ENCODE peak calls at places on chromosome 9, in five cellular contexts. K, H, Q, E and T are unnamed samples. For H3K4me1 and H3K36me3, the result is how much of the 10 kb centered on the place peaks cover.

GRCh38 chr9:110691002-110691549 is 22.5 kb downstream of the MUSK start:
- DNase-seq in H (no peak), K (peak), Q (peak), E (no peak), T (no peak)

GRCh38 chr9:130128782-130129424 is 43.3 kb upstream of the NCS1 start:
- DNase-seq in K (no peak), H (peak), Q (no peak), E (peak), T (no peak)

GRCh38 chr9:129887210-129888084 is 52.2 kb downstream of the USP20 start:
- DNase-seq in K (no peak), Q (no peak), E (no peak), H (no peak), T (peak)

GRCh38 chr9:126690431-126691051 is 76.8 kb downstream of the LMX1B start:
- DNase-seq in H (peak), Q (peak), E (no peak), K (peak), T (peak)

GRCh38 chr9:79215819-79216218 is 355.9 kb upstream of the TLE4 start:
- DNase-seq in E (no peak), K (no peak), Q (no peak), H (no peak), T (no peak)

GRCh38 chr9:127878652-127879377 is 1.3 kb upstream of the AK1 start:
- DNase-seq in H (no peak), K (no peak), Q (no peak), E (no peak), T (no peak)

GRCh38 chr9:90878562-90878961 is 76.9 kb downstream of the SYK start:
- DNase-seq in E (no peak), H (no peak), Q (no peak), K (no peak), T (no peak)

GRCh38 chr9:104907278-104907951 is 20.5 kb downstream of the ABCA1 start:
- DNase-seq in Q (peak), H (no peak), K (no peak), E (peak), T (peak)

GRCh38 chr9:115013998-115014397 is 83.6 kb upstream of the TNFSF8 start:
- DNase-seq in K (peak), H (peak), Q (peak), E (peak), T (peak)

GRCh38 chr9:115069771-115070170 is 48.2 kb downstream of the TNC start:
- DNase-seq in K (no peak), H (no peak), Q (no peak), E (no peak), T (no peak)

GRCh38 chr9:133976888-133977287 is 15.2 kb downstream of the VAV2 start:
- DNase-seq in Q (no peak), K (no peak), E (no peak), H (peak), T (no peak)
- H3K4me1 ChIP-seq in Q (half or more), K (under half), E (under half), H (under half), T (under half)

GRCh38 chr9:71094708-71095251 is 26.6 kb downstream of the TRPM3 start:
- DNase-seq in E (no peak), H (no peak), K (no peak), Q (no peak), T (no peak)

GRCh38 chr9:71096431-71097108 is 24.9 kb downstream of the TRPM3 start:
- DNase-seq in K (no peak), E (no peak), Q (peak), H (no peak), T (no peak)

GRCh38 chr9:71097696-71098095 is 23.7 kb downstream of the TRPM3 start:
- DNase-seq in H (no peak), K (no peak), E (no peak), Q (no peak), T (no peak)

DNA sequence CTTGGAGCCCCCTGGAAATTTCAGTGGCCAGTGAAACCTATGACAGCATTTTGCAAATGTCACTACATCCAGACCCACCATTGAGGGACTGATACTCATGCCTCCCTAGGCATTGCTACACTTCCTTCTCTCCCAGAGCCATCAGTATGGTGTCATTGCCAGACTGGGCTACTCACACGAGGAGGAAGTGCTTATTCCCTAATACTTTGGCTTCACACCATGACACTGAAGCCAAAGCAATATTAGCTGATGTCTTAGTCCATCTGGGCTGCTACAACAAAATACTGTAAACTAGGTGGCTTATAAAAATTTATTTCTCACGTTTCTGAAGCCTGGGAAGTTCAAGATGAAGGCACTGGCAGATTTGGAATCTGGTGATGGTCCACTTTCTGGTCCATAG is 22.6 kb downstream of the TRPM3 start:
- DNase-seq in H (no peak), Q (no peak), K (no peak), E (no peak), T (no peak)
- H3K36me3 ChIP-seq in H (under half), Q (under half), K (under half), E (under half), T (under half)

GRCh38 chr9:3506164-3506563 is 19.6 kb downstream of the RFX3 start:
- DNase-seq in H (no peak), Q (no peak), E (no peak), K (no peak), T (no peak)
- TF ChIP-seq CTCF in H (no peak), Q (no peak), E (no peak), K (no peak), T (no peak)

GRCh38 chr9:35114921-35115341 is 731 bp downstream of the ATOSB start:
- DNase-seq in K (peak), Q (peak), H (peak), E (peak), T (peak)
- H3K4me1 ChIP-seq in K (under half), Q (half or more), H (half or more), E (under half), T (under half)

GRCh38 chr9:131610231-131610761 is 65.0 kb downstream of the PRRT1B start:
- DNase-seq in K (no peak), E (peak), Q (no peak), H (no peak), T (peak)

GRCh38 chr9:131607591-131607990 is 62.3 kb downstream of the PRRT1B start:
- DNase-seq in E (no peak), K (no peak), Q (no peak), H (no peak), T (no peak)

GRCh38 chr9:131606896-131607567 is 61.7 kb downstream of the PRRT1B start:
- DNase-seq in H (no peak), Q (no peak), K (no peak), E (no peak), T (no peak)

GRCh38 chr9:131609116-131609830 is 64.0 kb downstream of the PRRT1B start:
- DNase-seq in E (no peak), Q (peak), K (no peak), H (no peak), T (peak)

DNA sequence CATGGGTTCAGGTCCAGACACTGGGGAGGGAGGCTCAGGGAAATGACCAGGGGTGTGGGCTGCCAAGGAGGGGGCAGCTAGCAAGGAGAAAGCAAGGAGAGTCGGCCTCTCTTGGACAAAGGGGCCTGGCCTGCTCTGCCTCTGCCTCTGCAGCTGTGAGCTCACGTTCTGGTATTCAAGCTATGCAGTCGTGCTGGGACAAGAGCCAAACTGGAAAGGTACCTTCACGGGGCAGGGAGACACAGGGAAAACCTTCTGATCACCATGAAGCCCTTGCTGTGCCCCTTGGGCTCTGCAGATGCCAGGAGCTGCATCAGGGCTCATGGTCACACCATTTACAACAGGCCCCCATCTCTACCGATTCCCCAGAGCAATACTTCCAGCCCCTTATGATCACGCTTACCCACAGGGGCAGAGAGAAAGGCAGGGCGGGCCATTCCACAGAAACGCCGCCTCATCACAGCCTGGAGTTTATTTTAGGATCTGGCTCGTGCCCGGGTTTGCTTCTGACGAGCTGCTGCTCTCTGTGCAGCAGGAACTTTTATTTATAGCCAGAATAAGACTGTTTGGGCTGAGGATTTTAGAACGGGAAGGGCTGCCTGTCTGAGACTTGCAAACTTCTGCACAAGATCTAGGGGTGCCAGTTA is 63.3 kb downstream of the PRRT1B start:
- DNase-seq in Q (peak), E (peak), K (no peak), H (no peak), T (peak)
- H3K36me3 ChIP-seq in Q (under half), E (under half), K (under half), H (half or more), T (under half)

GRCh38 chr9:71812385-71812784 is 44.1 kb upstream of the CEMIP2 start:
- DNase-seq in H (no peak), K (peak), E (peak), Q (no peak), T (no peak)
- TF ChIP-seq CTCF in H (no peak), K (peak), E (no peak), Q (no peak), T (no peak)

DNA sequence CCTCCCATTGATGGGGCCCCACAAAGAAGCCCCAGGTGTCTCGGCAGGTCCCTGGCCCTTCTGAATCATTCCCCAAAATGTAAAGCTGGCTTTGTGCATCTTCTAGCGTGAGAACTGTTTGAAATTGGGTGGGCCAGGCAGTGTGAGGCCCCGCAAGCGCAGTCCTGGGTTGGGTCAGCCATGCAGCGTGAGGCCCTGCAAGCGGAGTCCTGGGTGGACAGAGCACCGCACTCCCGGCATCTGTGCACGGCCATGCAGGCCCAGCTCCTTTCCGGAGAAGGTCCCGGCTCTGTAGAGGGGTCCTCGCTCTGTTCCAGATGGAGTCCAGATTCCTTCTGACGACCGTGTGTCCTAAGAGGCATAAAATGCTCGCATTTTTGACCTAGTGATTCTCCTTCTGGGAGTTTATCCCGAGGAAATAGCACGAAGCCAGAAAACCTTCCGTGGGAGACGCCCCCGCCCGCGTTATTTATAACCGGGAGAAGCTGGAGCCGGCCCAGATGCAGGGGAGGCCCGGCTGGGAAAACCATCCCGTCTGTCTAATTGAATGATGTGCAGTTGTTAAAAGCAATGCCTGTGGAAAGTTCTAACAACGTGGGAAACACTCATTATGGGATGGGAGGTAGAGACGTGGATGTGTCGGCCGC is 19.4 kb upstream of the NOTCH1 start:
- DNase-seq in E (no peak), K (no peak), Q (no peak), H (no peak), T (no peak)
- H3K4me1 ChIP-seq in E (under half), K (under half), Q (under half), H (half or more), T (under half)

DNA sequence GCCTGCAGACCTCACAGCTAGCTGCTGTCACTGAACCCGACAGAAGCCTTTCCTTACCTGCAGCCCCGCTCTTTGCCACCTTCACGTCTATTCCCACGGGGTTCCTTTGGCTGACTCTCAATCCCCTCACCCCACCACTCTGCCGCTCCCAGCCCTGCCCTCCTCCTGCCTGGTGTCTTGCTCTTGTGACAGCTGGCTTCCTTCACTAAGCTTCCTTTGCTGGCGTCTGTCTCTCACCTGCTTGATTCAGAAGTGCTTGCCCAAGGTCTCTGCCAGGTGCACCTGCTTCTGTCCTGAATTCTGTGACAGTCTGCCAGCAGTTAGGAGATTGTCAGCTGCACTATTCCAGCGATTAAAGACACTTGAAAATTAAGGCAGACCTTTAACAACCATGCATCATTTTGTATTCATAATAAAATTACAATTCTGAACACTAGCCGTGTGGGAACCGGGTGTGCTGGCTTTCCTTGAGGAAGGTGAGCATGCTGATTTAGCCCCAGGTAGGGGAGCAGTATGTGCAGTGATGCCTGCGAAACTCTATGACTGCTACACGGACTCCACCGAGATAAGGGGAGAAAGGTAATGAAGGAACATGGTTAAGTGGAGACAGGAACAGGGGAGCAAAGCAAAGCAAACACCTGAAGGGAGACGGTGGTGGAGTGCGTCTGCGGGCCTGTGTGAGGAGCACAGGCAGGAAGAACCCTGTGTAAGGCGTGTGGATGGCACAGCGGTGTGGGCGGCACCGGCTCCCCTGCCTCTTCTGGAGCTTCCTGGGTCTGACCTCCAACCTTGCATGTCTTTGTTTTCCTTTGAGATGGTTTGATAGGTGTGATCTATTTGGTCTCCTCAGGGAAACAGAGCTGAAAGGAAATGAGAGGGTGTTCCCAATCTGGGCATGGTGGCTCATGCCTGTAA is 80.1 kb upstream of the CACNA1B start:
- DNase-seq in Q (no peak), E (no peak), H (no peak), K (no peak), T (no peak)
- H3K36me3 ChIP-seq in Q (under half), E (half or more), H (half or more), K (half or more), T (half or more)

DNA sequence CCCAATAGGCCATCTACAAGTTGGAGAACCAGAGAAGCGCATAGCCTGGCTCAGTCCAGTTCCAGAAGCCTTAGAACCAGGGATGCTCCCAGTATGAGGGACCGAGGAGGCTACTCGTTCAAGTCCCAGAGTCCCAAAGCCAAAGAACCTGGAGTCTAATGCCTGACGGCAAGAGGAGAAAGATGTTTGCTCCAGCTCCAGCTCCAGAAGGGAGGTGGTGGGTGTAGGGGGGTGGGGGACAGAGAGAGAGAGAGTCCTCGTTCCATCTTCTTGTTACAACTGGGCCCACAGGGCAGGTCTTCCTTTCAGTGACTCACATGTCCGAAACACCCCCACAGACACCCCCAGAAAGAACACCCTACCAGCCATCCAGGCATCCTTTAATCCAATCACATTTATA is 63.9 kb downstream of the SEC61B start:
- DNase-seq in K (no peak), H (no peak), E (no peak), Q (no peak), T (no peak)
- TF ChIP-seq CTCF in K (no peak), H (no peak), E (no peak), Q (no peak), T (no peak)